ENCODE peak calls at places on chromosomes 3 and 15, in eight cellular contexts. One of them, this sample, is unnamed.

GRCh38 chr15:34271493-34271892 is 46.7 kb downstream of the EMC4 start:
- DNase-seq in psoas muscle: no peak
- DNase-seq in NB4: peak; percentile 62
- DNase-seq in ovary: no peak
- DNase-seq in choroid plexus epithelial cell: peak; percentile 84
- DNase-seq in HFF-Myc: peak; percentile 1
- DNase-seq in transverse colon: no peak
- DNase-seq in lower lobe of right lung: no peak
- DNase-seq in this sample: no peak

GRCh38 chr15:64524778-64525177 is 64.4 kb downstream of the ZNF609 start:
- DNase-seq in psoas muscle: no peak
- DNase-seq in NB4: no peak
- DNase-seq in ovary: no peak
- DNase-seq in choroid plexus epithelial cell: no peak
- DNase-seq in HFF-Myc: no peak
- DNase-seq in transverse colon: no peak
- DNase-seq in lower lobe of right lung: no peak
- DNase-seq in this sample: no peak

GRCh38 chr15:78061963-78062427 is 15.5 kb downstream of the TBC1D2B start:
- DNase-seq in psoas muscle: no peak
- DNase-seq in NB4: peak; percentile 80
- DNase-seq in ovary: no peak
- DNase-seq in choroid plexus epithelial cell: peak; percentile 79
- DNase-seq in HFF-Myc: no peak
- DNase-seq in transverse colon: no peak
- DNase-seq in lower lobe of right lung: no peak
- DNase-seq in this sample: peak; percentile 52

GRCh38 chr15:35481992-35482391 is 64.0 kb downstream of the DPH6 start:
- DNase-seq in psoas muscle: no peak
- DNase-seq in NB4: no peak
- DNase-seq in ovary: no peak
- DNase-seq in choroid plexus epithelial cell: peak; percentile 76
- DNase-seq in HFF-Myc: peak; percentile 80
- DNase-seq in transverse colon: no peak
- DNase-seq in lower lobe of right lung: no peak
- DNase-seq in this sample: no peak

GRCh38 chr15:91879148-91879547 is 25.6 kb downstream of the SLCO3A1 start:
- DNase-seq in psoas muscle: no peak
- DNase-seq in NB4: no peak
- DNase-seq in ovary: no peak
- DNase-seq in choroid plexus epithelial cell: no peak
- DNase-seq in HFF-Myc: no peak
- DNase-seq in transverse colon: no peak
- DNase-seq in lower lobe of right lung: no peak
- DNase-seq in this sample: no peak

GRCh38 chr3:67593761-67594234 is 60.6 kb downstream of the SUCLG2 start:
- DNase-seq in psoas muscle: no peak
- DNase-seq in NB4: no peak
- DNase-seq in ovary: no peak
- DNase-seq in choroid plexus epithelial cell: peak; percentile 63
- DNase-seq in HFF-Myc: no peak
- DNase-seq in transverse colon: no peak
- DNase-seq in lower lobe of right lung: no peak
- DNase-seq in this sample: no peak

GRCh38 chr3:42680256-42680655 is 5.1 kb upstream of the KLHL40 start:
- DNase-seq in psoas muscle: no peak
- DNase-seq in NB4: no peak
- DNase-seq in ovary: no peak
- DNase-seq in choroid plexus epithelial cell: peak; percentile 31
- DNase-seq in HFF-Myc: no peak
- DNase-seq in transverse colon: no peak
- DNase-seq in lower lobe of right lung: no peak
- DNase-seq in this sample: no peak

GRCh38 chr3:14513566-14514322 is 26.4 kb downstream of the GRIP2 start:
- DNase-seq in psoas muscle: no peak
- DNase-seq in NB4: no peak
- DNase-seq in ovary: no peak
- DNase-seq in choroid plexus epithelial cell: no peak
- DNase-seq in HFF-Myc: no peak
- DNase-seq in transverse colon: no peak
- DNase-seq in lower lobe of right lung: no peak
- DNase-seq in this sample: no peak

GRCh38 chr3:171307988-171308387 is 152.2 kb downstream of the TNIK start:
- DNase-seq in psoas muscle: no peak
- DNase-seq in NB4: no peak
- DNase-seq in ovary: no peak
- DNase-seq in choroid plexus epithelial cell: no peak
- DNase-seq in HFF-Myc: no peak
- DNase-seq in transverse colon: no peak
- DNase-seq in lower lobe of right lung: no peak
- DNase-seq in this sample: no peak

GRCh38 chr3:73378207-73378606 is 246.5 kb downstream of the PDZRN3 start:
- DNase-seq in psoas muscle: no peak
- DNase-seq in NB4: peak; percentile 35
- DNase-seq in ovary: no peak
- DNase-seq in choroid plexus epithelial cell: no peak
- DNase-seq in HFF-Myc: no peak
- DNase-seq in transverse colon: no peak
- DNase-seq in lower lobe of right lung: no peak
- DNase-seq in this sample: no peak

DNA sequence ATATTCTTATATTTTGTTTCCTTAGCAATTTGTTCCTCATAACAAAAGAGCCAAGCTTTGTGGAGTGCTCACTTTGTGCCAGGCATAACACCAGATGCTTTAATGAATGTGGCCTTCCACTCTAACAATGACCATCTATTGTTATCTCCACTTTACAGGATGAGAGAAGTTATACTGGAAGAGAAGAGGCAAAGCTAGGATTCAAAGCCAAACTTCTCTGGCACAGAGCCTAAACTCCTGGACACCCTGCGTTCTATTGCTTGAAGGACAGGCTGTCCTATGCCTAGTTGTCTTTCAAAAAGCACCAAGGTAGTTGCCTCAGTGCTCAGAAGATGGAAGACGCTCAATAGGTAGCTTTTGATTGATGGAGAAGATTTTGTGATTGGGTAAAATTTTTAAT is 123.2 kb upstream of the FEZF2 start:
- DNase-seq in psoas muscle: no peak
- DNase-seq in NB4: no peak
- DNase-seq in ovary: no peak
- DNase-seq in choroid plexus epithelial cell: no peak
- DNase-seq in HFF-Myc: no peak
- DNase-seq in transverse colon: no peak
- DNase-seq in lower lobe of right lung: no peak
- DNase-seq in this sample: no peak
- H3K4me3 ChIP-seq in psoas muscle: no peak overlapping the region
- H3K4me3 ChIP-seq in NB4: no peak overlapping the region
- H3K4me3 ChIP-seq in ovary: no peak overlapping the region
- H3K4me3 ChIP-seq in choroid plexus epithelial cell: no peak overlapping the region
- H3K4me3 ChIP-seq in HFF-Myc: no peak overlapping the region
- H3K4me3 ChIP-seq in transverse colon: no peak overlapping the region
- H3K4me3 ChIP-seq in lower lobe of right lung: no peak overlapping the region
- H3K4me3 ChIP-seq in this sample: no peak overlapping the region

GRCh38 chr3:139388077-139388476 is 1.4 kb downstream of the COPB2 start:
- DNase-seq in psoas muscle: no peak
- DNase-seq in NB4: no peak
- DNase-seq in ovary: no peak
- DNase-seq in choroid plexus epithelial cell: no peak
- DNase-seq in HFF-Myc: no peak
- DNase-seq in transverse colon: no peak
- DNase-seq in lower lobe of right lung: no peak
- DNase-seq in this sample: no peak
- H3K4me3 ChIP-seq in psoas muscle: peak overlapping the region; percentile 87
- H3K4me3 ChIP-seq in NB4: peak overlapping the region; percentile 97
- H3K4me3 ChIP-seq in ovary: peak overlapping the region; percentile 98
- H3K4me3 ChIP-seq in choroid plexus epithelial cell: peak overlapping the region; percentile 89
- H3K4me3 ChIP-seq in HFF-Myc: peak overlapping the region; percentile 91
- H3K4me3 ChIP-seq in transverse colon: no peak overlapping the region
- H3K4me3 ChIP-seq in lower lobe of right lung: peak overlapping the region; percentile 69
- H3K4me3 ChIP-seq in this sample: no peak overlapping the region

GRCh38 chr3:194455481-194455880 is 31.3 kb downstream of the ATP13A3 start:
- DNase-seq in psoas muscle: no peak
- DNase-seq in NB4: no peak
- DNase-seq in ovary: no peak
- DNase-seq in choroid plexus epithelial cell: no peak
- DNase-seq in HFF-Myc: no peak
- DNase-seq in transverse colon: no peak
- DNase-seq in lower lobe of right lung: no peak
- DNase-seq in this sample: no peak
- H3K4me3 ChIP-seq in psoas muscle: no peak overlapping the region
- H3K4me3 ChIP-seq in NB4: no peak overlapping the region
- H3K4me3 ChIP-seq in ovary: no peak overlapping the region
- H3K4me3 ChIP-seq in choroid plexus epithelial cell: no peak overlapping the region
- H3K4me3 ChIP-seq in HFF-Myc: no peak overlapping the region
- H3K4me3 ChIP-seq in transverse colon: no peak overlapping the region
- H3K4me3 ChIP-seq in lower lobe of right lung: no peak overlapping the region
- H3K4me3 ChIP-seq in this sample: no peak overlapping the region

DNA sequence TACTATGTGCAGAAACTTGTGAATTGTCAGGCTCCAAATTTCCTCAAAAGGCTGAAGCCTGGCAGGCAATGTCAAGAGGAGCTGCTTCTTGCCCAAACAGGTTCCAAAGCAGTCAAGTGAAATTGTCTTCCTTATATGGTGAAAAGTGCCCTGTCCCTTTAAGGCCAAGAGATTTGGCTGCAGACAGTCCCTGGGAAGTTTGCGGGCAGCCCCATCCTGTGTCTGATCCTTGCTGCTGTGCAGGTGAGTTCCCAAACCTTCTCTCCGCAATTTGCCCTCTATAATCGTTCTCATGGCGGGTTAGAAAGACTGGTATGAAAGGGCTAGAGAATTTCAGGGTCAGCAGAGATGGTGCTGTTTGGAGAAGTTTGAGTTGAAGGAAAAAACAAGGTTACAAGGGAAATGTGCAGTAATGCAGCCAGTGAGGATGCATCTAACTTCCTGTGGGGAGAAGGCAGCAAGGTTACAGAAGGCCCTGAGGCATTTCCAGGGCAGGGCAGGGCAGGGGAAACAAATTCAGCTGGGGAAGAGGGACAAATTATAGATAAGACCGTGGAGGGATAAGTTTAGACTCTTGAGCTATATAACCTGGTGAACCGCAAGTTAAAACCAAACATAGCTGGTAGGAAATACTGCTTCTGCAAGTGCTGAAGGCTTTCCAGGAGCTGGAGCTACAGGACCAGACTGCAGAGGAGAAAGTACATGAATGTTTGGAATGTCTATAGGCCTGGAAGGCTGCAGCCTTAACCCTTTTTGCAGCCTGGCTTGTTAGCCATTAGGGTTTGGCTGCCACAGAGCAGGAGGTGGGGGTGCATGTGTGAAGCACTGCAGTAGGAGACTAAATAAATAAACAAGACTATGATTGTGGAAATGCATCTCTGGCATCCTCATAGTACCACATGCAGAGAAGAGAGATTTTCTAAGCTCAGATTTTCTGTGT is 256.2 kb upstream of the IL12A start:
- DNase-seq in psoas muscle: no peak
- DNase-seq in NB4: no peak
- DNase-seq in ovary: no peak
- DNase-seq in choroid plexus epithelial cell: peak; percentile 89
- DNase-seq in HFF-Myc: no peak
- DNase-seq in transverse colon: no peak
- DNase-seq in lower lobe of right lung: no peak
- DNase-seq in this sample: no peak
- H3K4me3 ChIP-seq in psoas muscle: peak overlapping the region; percentile 26
- H3K4me3 ChIP-seq in NB4: no peak overlapping the region
- H3K4me3 ChIP-seq in ovary: no peak overlapping the region
- H3K4me3 ChIP-seq in choroid plexus epithelial cell: no peak overlapping the region
- H3K4me3 ChIP-seq in HFF-Myc: peak overlapping the region; percentile 23
- H3K4me3 ChIP-seq in transverse colon: no peak overlapping the region
- H3K4me3 ChIP-seq in lower lobe of right lung: peak overlapping the region; percentile 30
- H3K4me3 ChIP-seq in this sample: no peak overlapping the region

GRCh38 chr3:69370156-69370944 is 15.5 kb downstream of the FRMD4B start:
- DNase-seq in psoas muscle: peak; percentile 69
- DNase-seq in NB4: peak; percentile 2
- DNase-seq in ovary: peak; percentile 16
- DNase-seq in choroid plexus epithelial cell: no peak
- DNase-seq in HFF-Myc: no peak
- DNase-seq in transverse colon: peak; percentile 89
- DNase-seq in lower lobe of right lung: peak; percentile 89
- DNase-seq in this sample: peak; percentile 15
- H3K4me3 ChIP-seq in psoas muscle: no peak overlapping the region
- H3K4me3 ChIP-seq in NB4: no peak overlapping the region
- H3K4me3 ChIP-seq in ovary: no peak overlapping the region
- H3K4me3 ChIP-seq in choroid plexus epithelial cell: no peak overlapping the region
- H3K4me3 ChIP-seq in HFF-Myc: no peak overlapping the region
- H3K4me3 ChIP-seq in transverse colon: no peak overlapping the region
- H3K4me3 ChIP-seq in lower lobe of right lung: peak overlapping the region; percentile 33
- H3K4me3 ChIP-seq in this sample: no peak overlapping the region